ENCODE peak calls at places on chromosomes 11 and 22, in six cellular contexts. One of them, this sample, is unnamed.

GRCh38 chr11:102891736-102892135 is 17.0 kb upstream of the MMP12 start:
- DNase-seq in lung microvascular endothelial cell: no peak
- DNase-seq in Panc1: no peak
- DNase-seq in Caki2: no peak
- DNase-seq in activated naive CD8-positive, alpha-beta T cell treated with anti-CD3 and anti-CD28 coated beads, Interleukin-2, amount 50 U/mL, for 24 hours: no peak
- DNase-seq in GM12892: no peak
- DNase-seq in this sample: no peak

GRCh38 chr22:17234144-17234623 is 14.9 kb upstream of the ADA2 start:
- DNase-seq in lung microvascular endothelial cell: no peak
- DNase-seq in Panc1: no peak
- DNase-seq in Caki2: no peak
- DNase-seq in activated naive CD8-positive, alpha-beta T cell treated with anti-CD3 and anti-CD28 coated beads, Interleukin-2, amount 50 U/mL, for 24 hours: no peak
- DNase-seq in GM12892: no peak
- DNase-seq in this sample: no peak

GRCh38 chr11:95465887-95466286 is 234.9 kb upstream of the SESN3 start:
- DNase-seq in lung microvascular endothelial cell: peak; percentile 14
- DNase-seq in Panc1: no peak
- DNase-seq in Caki2: no peak
- DNase-seq in activated naive CD8-positive, alpha-beta T cell treated with anti-CD3 and anti-CD28 coated beads, Interleukin-2, amount 50 U/mL, for 24 hours: no peak
- DNase-seq in GM12892: no peak
- DNase-seq in this sample: no peak

GRCh38 chr11:73795925-73796632 is 8.4 kb downstream of the MRPL48 start:
- DNase-seq in lung microvascular endothelial cell: no peak
- DNase-seq in Panc1: no peak
- DNase-seq in Caki2: peak; percentile 14
- DNase-seq in activated naive CD8-positive, alpha-beta T cell treated with anti-CD3 and anti-CD28 coated beads, Interleukin-2, amount 50 U/mL, for 24 hours: no peak
- DNase-seq in GM12892: no peak
- DNase-seq in this sample: no peak

GRCh38 chr11:35619754-35620640 is 1.7 kb downstream of the FJX1 start:
- DNase-seq in lung microvascular endothelial cell: peak; percentile 73
- DNase-seq in Panc1: no peak
- DNase-seq in Caki2: peak; percentile 46
- DNase-seq in activated naive CD8-positive, alpha-beta T cell treated with anti-CD3 and anti-CD28 coated beads, Interleukin-2, amount 50 U/mL, for 24 hours: peak; percentile 19
- DNase-seq in GM12892: no peak
- DNase-seq in this sample: peak; percentile 43

GRCh38 chr22:24156146-24156914 is 25.0 kb upstream of the SUSD2 start:
- DNase-seq in lung microvascular endothelial cell: peak; percentile 68
- DNase-seq in Panc1: no peak
- DNase-seq in Caki2: no peak
- DNase-seq in activated naive CD8-positive, alpha-beta T cell treated with anti-CD3 and anti-CD28 coated beads, Interleukin-2, amount 50 U/mL, for 24 hours: peak; percentile 74
- DNase-seq in GM12892: peak; percentile 78
- DNase-seq in this sample: peak; percentile 55

GRCh38 chr22:24236656-24237055 is 8.2 kb downstream of the GGT5 start:
- DNase-seq in lung microvascular endothelial cell: no peak
- DNase-seq in Panc1: no peak
- DNase-seq in Caki2: no peak
- DNase-seq in activated naive CD8-positive, alpha-beta T cell treated with anti-CD3 and anti-CD28 coated beads, Interleukin-2, amount 50 U/mL, for 24 hours: no peak
- DNase-seq in GM12892: no peak
- DNase-seq in this sample: no peak

GRCh38 chr11:44793350-44794090 is 66.8 kb downstream of the TSPAN18 start:
- DNase-seq in lung microvascular endothelial cell: no peak
- DNase-seq in Panc1: no peak
- DNase-seq in Caki2: no peak
- DNase-seq in activated naive CD8-positive, alpha-beta T cell treated with anti-CD3 and anti-CD28 coated beads, Interleukin-2, amount 50 U/mL, for 24 hours: no peak
- DNase-seq in GM12892: no peak
- DNase-seq in this sample: no peak

GRCh38 chr11:26150046-26150445 is 181.9 kb upstream of the ANO3 start:
- DNase-seq in lung microvascular endothelial cell: no peak
- DNase-seq in Panc1: no peak
- DNase-seq in Caki2: no peak
- DNase-seq in activated naive CD8-positive, alpha-beta T cell treated with anti-CD3 and anti-CD28 coated beads, Interleukin-2, amount 50 U/mL, for 24 hours: no peak
- DNase-seq in GM12892: no peak
- DNase-seq in this sample: no peak

GRCh38 chr11:113670149-113670829 is 35.8 kb downstream of the TMPRSS5 start:
- DNase-seq in lung microvascular endothelial cell: no peak
- DNase-seq in Panc1: no peak
- DNase-seq in Caki2: no peak
- DNase-seq in activated naive CD8-positive, alpha-beta T cell treated with anti-CD3 and anti-CD28 coated beads, Interleukin-2, amount 50 U/mL, for 24 hours: no peak
- DNase-seq in GM12892: no peak
- DNase-seq in this sample: no peak

GRCh38 chr11:73414977-73415492 is 38.8 kb downstream of the RELT start:
- DNase-seq in lung microvascular endothelial cell: no peak
- DNase-seq in Panc1: no peak
- DNase-seq in Caki2: no peak
- DNase-seq in activated naive CD8-positive, alpha-beta T cell treated with anti-CD3 and anti-CD28 coated beads, Interleukin-2, amount 50 U/mL, for 24 hours: no peak
- DNase-seq in GM12892: no peak
- DNase-seq in this sample: no peak

GRCh38 chr11:11068113-11068512 is 210.3 kb upstream of the ZBED5 start:
- DNase-seq in lung microvascular endothelial cell: no peak
- DNase-seq in Panc1: no peak
- DNase-seq in Caki2: no peak
- DNase-seq in activated naive CD8-positive, alpha-beta T cell treated with anti-CD3 and anti-CD28 coated beads, Interleukin-2, amount 50 U/mL, for 24 hours: no peak
- DNase-seq in GM12892: no peak
- DNase-seq in this sample: no peak

GRCh38 chr22:44584256-44584902 is 86.3 kb upstream of the RTL6 start:
- DNase-seq in lung microvascular endothelial cell: no peak
- DNase-seq in Panc1: no peak
- DNase-seq in Caki2: no peak
- DNase-seq in activated naive CD8-positive, alpha-beta T cell treated with anti-CD3 and anti-CD28 coated beads, Interleukin-2, amount 50 U/mL, for 24 hours: no peak
- DNase-seq in GM12892: no peak
- DNase-seq in this sample: no peak

GRCh38 chr22:39543095-39543494 is 10.5 kb upstream of the RPS19BP1 start:
- DNase-seq in lung microvascular endothelial cell: peak; percentile 41
- DNase-seq in Panc1: no peak
- DNase-seq in Caki2: no peak
- DNase-seq in activated naive CD8-positive, alpha-beta T cell treated with anti-CD3 and anti-CD28 coated beads, Interleukin-2, amount 50 U/mL, for 24 hours: no peak
- DNase-seq in GM12892: no peak
- DNase-seq in this sample: no peak

GRCh38 chr22:38176170-38176741 is 5.4 kb downstream of the PLA2G6 start:
- DNase-seq in lung microvascular endothelial cell: peak; percentile 100
- DNase-seq in Panc1: no peak
- DNase-seq in Caki2: no peak
- DNase-seq in activated naive CD8-positive, alpha-beta T cell treated with anti-CD3 and anti-CD28 coated beads, Interleukin-2, amount 50 U/mL, for 24 hours: peak; percentile 46
- DNase-seq in GM12892: peak; percentile 67
- DNase-seq in this sample: peak; percentile 99

GRCh38 chr11:117314840-117315239 is 1.2 kb downstream of the BACE1 start:
- DNase-seq in lung microvascular endothelial cell: peak; percentile 21
- DNase-seq in Panc1: no peak
- DNase-seq in Caki2: no peak
- DNase-seq in activated naive CD8-positive, alpha-beta T cell treated with anti-CD3 and anti-CD28 coated beads, Interleukin-2, amount 50 U/mL, for 24 hours: no peak
- DNase-seq in GM12892: no peak
- DNase-seq in this sample: no peak

GRCh38 chr22:30516731-30517130 is 11.2 kb upstream of the SEC14L4 start:
- DNase-seq in lung microvascular endothelial cell: no peak
- DNase-seq in Panc1: no peak
- DNase-seq in Caki2: no peak
- DNase-seq in activated naive CD8-positive, alpha-beta T cell treated with anti-CD3 and anti-CD28 coated beads, Interleukin-2, amount 50 U/mL, for 24 hours: no peak
- DNase-seq in GM12892: no peak
- DNase-seq in this sample: no peak

GRCh38 chr11:75896843-75897419 is 81.9 kb downstream of the UVRAG start:
- DNase-seq in lung microvascular endothelial cell: peak; percentile 66
- DNase-seq in Panc1: peak; percentile 30
- DNase-seq in Caki2: peak; percentile 25
- DNase-seq in activated naive CD8-positive, alpha-beta T cell treated with anti-CD3 and anti-CD28 coated beads, Interleukin-2, amount 50 U/mL, for 24 hours: no peak
- DNase-seq in GM12892: no peak
- DNase-seq in this sample: peak; percentile 63

GRCh38 chr22:42316988-42317387 is 46.5 kb upstream of the TCF20 start:
- DNase-seq in lung microvascular endothelial cell: no peak
- DNase-seq in Panc1: no peak
- DNase-seq in Caki2: peak; percentile 66
- DNase-seq in activated naive CD8-positive, alpha-beta T cell treated with anti-CD3 and anti-CD28 coated beads, Interleukin-2, amount 50 U/mL, for 24 hours: peak; percentile 60
- DNase-seq in GM12892: no peak
- DNase-seq in this sample: no peak

GRCh38 chr11:69594481-69594880 is 46.5 kb upstream of the CCND1 start:
- DNase-seq in lung microvascular endothelial cell: no peak
- DNase-seq in Panc1: no peak
- DNase-seq in Caki2: no peak
- DNase-seq in activated naive CD8-positive, alpha-beta T cell treated with anti-CD3 and anti-CD28 coated beads, Interleukin-2, amount 50 U/mL, for 24 hours: no peak
- DNase-seq in GM12892: no peak
- DNase-seq in this sample: no peak

This sample was measured in endothelial cell of umbilical vein.